ENCODE peak calls at places on chromosomes 5 and 9, in six cellular contexts. Q is pancreas, A is right atrium auricular region, K is PC-3, Y is colonic mucosa, W is neural progenitor cell. C is an unnamed sample.

GRCh38 chr5:91383956-91384300 is 811 bp upstream of the ARRDC3 start:
- DNase-seq in Y (peak), W (peak), K (no peak), Q (no peak), A (no peak), C (peak)

GRCh38 chr9:124322618-124323432 is 65.1 kb downstream of the NEK6 start:
- DNase-seq in W (no peak), Q (no peak), Y (no peak), K (no peak), A (no peak), C (no peak)

GRCh38 chr5:150658699-150659265 is 2.3 kb upstream of the MYOZ3 start:
- DNase-seq in W (no peak), K (no peak), Q (no peak), A (no peak), Y (no peak), C (no peak)

GRCh38 chr5:12095808-12096281 is 191.6 kb upstream of the CTNND2 start:
- DNase-seq in K (peak), Y (no peak), Q (no peak), W (no peak), A (no peak), C (no peak)

GRCh38 chr5:107388111-107388861 is 282.5 kb downstream of the EFNA5 start:
- DNase-seq in K (peak), Y (no peak), Q (no peak), W (no peak), A (no peak), C (no peak)

GRCh38 chr5:120083851-120084615 is 380.1 kb upstream of the PRR16 start:
- DNase-seq in K (no peak), W (no peak), A (no peak), Q (no peak), Y (no peak), C (no peak)

GRCh38 chr5:120655828-120656435 is 191.8 kb downstream of the PRR16 start:
- DNase-seq in Y (peak), Q (no peak), W (peak), A (no peak), K (peak), C (no peak)

GRCh38 chr9:97860451-97861147 is 7.6 kb downstream of the FOXE1 start:
- DNase-seq in A (no peak), Y (no peak), K (no peak), W (no peak), Q (no peak), C (no peak)

GRCh38 chr9:76912631-76913275 is 6.8 kb upstream of the PRUNE2 start:
- DNase-seq in A (no peak), Y (no peak), Q (no peak), K (peak), W (no peak), C (no peak)

GRCh38 chr9:122228191-122228905 is 409 bp downstream of the LHX6 start:
- DNase-seq in Q (no peak), K (no peak), Y (no peak), A (peak), W (peak), C (no peak)

GRCh38 chr5:78747703-78748359 is 99.3 kb upstream of the LHFPL2 start:
- DNase-seq in K (no peak), Q (no peak), A (no peak), W (no peak), Y (no peak), C (no peak)

GRCh38 chr9:72579190-72579589 is 57.8 kb downstream of the TMC1 start:
- DNase-seq in Q (no peak), A (peak), Y (peak), W (no peak), K (peak), C (peak)

GRCh38 chr5:172979778-172980177 is 3.8 kb upstream of the ATP6V0E1 start:
- DNase-seq in K (peak), A (no peak), W (no peak), Q (no peak), Y (no peak), C (no peak)

GRCh38 chr9:89732295-89732951 is 127.6 kb downstream of the GADD45G start:
- DNase-seq in K (peak), W (no peak), Y (no peak), Q (no peak), A (no peak), C (no peak)

GRCh38 chr9:134939080-134939733 is 21.5 kb upstream of the FCN1 start:
- DNase-seq in A (no peak), Y (no peak), W (no peak), K (peak), Q (no peak), C (no peak)

GRCh38 chr5:88256872-88257271 is 11.8 kb downstream of the TMEM161B start:
- DNase-seq in Y (no peak), A (no peak), Q (no peak), W (peak), K (no peak), C (no peak)

GRCh38 chr9:93683331-93684134 is 107.1 kb downstream of the PHF2 start:
- DNase-seq in Q (no peak), K (no peak), Y (peak), A (peak), W (no peak), C (no peak)

GRCh38 chr5:60843693-60844428 is at the start of gene ELOVL7:
- DNase-seq in W (peak), K (peak), A (no peak), Q (peak), Y (peak), C (peak)

GRCh38 chr5:34495178-34495577 is 160.9 kb upstream of the RAI14 start:
- DNase-seq in W (no peak), K (no peak), Y (no peak), A (no peak), Q (no peak), C (no peak)

GRCh38 chr5:93219641-93220145 is 361.3 kb downstream of the NR2F1-AS1 start:
- DNase-seq in A (no peak), W (peak), Q (no peak), Y (no peak), K (no peak), C (no peak)

GRCh38 chr9:14313951-14314423 is at the start of gene NFIB:
- DNase-seq in Q (peak), W (peak), Y (peak), K (peak), A (no peak), C (peak)

GRCh38 chr9:106717686-106718085 is 145.3 kb upstream of the ZNF462 start:
- DNase-seq in Y (no peak), A (no peak), W (no peak), K (peak), Q (no peak), C (no peak)
- TF ChIP-seq CTCF in Y (no peak), A (no peak), W (no peak), K (peak), Q (no peak), C (no peak)

GRCh38 chr9:131738293-131738692 is 1.6 kb downstream of the RAPGEF1 start:
- DNase-seq in Q (no peak), Y (no peak), W (no peak), A (no peak), K (no peak), C (no peak)
- H3K4me3 ChIP-seq in Q (no peak), Y (peak), W (peak), A (peak), K (peak), C (peak)

DNA sequence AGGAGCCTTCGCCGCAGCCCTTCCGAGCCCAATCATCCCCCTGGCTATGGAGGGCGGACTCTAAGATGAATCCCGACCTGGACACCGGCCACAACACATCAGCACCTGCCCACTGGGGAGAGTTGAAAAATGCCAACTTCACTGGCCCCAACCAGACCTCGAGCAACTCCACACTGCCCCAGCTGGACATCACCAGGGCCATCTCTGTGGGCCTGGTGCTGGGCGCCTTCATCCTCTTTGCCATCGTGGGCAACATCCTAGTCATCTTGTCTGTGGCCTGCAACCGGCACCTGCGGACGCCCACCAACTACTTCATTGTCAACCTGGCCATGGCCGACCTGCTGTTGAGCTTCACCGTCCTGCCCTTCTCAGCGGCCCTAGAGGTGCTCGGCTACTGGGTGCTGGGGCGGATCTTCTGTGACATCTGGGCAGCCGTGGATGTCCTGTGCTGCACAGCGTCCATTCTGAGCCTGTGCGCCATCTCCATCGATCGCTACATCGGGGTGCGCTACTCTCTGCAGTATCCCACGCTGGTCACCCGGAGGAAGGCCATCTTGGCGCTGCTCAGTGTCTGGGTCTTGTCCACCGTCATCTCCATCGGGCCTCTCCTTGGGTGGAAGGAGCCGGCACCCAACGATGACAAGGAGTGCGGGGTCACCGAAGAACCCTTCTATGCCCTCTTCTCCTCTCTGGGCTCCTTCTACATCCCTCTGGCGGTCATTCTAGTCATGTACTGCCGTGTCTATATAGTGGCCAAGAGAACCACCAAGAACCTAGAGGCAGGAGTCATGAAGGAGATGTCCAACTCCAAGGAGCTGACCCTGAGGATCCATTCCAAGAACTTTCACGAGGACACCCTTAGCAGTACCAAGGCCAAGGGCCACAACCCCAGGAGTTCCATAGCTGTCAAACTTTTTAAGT is 819 bp downstream of the ADRA1B start:
- DNase-seq in Y (no peak), Q (no peak), A (no peak), K (no peak), W (peak), C (no peak)
- TF ChIP-seq CTCF in Y (no peak), Q (no peak), A (no peak), K (no peak), W (no peak), C (no peak)

GRCh38 chr9:34701769-34702736 is 7.9 kb downstream of the CCL21 start:
- DNase-seq in K (peak), W (peak), Q (peak), A (peak), Y (peak), C (peak)
- H3K4me3 ChIP-seq in K (peak), W (peak), Q (peak), A (peak), Y (peak), C (peak)

C was measured in heart right ventricle.